ENCODE peak calls at places on chromosomes 7 and 10, in six cellular contexts. A, M, B, U, L and D are unnamed samples.

GRCh38 chr10:129523723-129524316 is 56.8 kb downstream of the MGMT start:
- DNase-seq in A (no peak), M (no peak), B (no peak), U (no peak), L (no peak), D (no peak)

GRCh38 chr7:159049266-159050025 is 95.2 kb downstream of the VIPR2 start:
- DNase-seq in A (peak; percentile 4), M (no peak), B (no peak), U (no peak), L (no peak), D (no peak)

GRCh38 chr7:21923663-21924062 is 22.0 kb downstream of the CDCA7L start:
- DNase-seq in A (no peak), M (no peak), B (no peak), U (no peak), L (peak; percentile 24), D (no peak)

GRCh38 chr7:154965014-154965413 is 37.9 kb downstream of the PAXIP1 start:
- DNase-seq in A (no peak), M (no peak), B (no peak), U (no peak), L (no peak), D (no peak)

GRCh38 chr7:128453836-128454804 is 1.6 kb upstream of the HILPDA start:
- DNase-seq in A (no peak), M (no peak), B (no peak), U (no peak), L (peak; percentile 87), D (peak; percentile 55)

GRCh38 chr7:151432658-151433521 is 7.1 kb downstream of the CRYGN start:
- DNase-seq in A (peak; percentile 71), M (peak; percentile 40), B (peak; percentile 83), U (no peak), L (no peak), D (no peak)

GRCh38 chr7:37160656-37161055 is 288.0 kb downstream of the ELMO1 start:
- DNase-seq in A (no peak), M (no peak), B (no peak), U (no peak), L (no peak), D (no peak)

GRCh38 chr7:22663319-22663718 is 63.7 kb upstream of the IL6 start:
- DNase-seq in A (no peak), M (no peak), B (no peak), U (peak; percentile 35), L (no peak), D (no peak)

GRCh38 chr7:151172273-151173141 is 5.0 kb upstream of the GBX1 start:
- DNase-seq in A (peak; percentile 83), M (peak; percentile 77), B (peak; percentile 83), U (peak; percentile 76), L (peak; percentile 88), D (no peak)

GRCh38 chr7:131747625-131748024 is 191.2 kb upstream of the PODXL start:
- DNase-seq in A (no peak), M (no peak), B (no peak), U (no peak), L (no peak), D (no peak)

GRCh38 chr7:66502230-66503035 is 126.2 kb upstream of the KCTD7 start:
- DNase-seq in A (no peak), M (no peak), B (no peak), U (no peak), L (no peak), D (no peak)

GRCh38 chr10:43137701-43137970 is 609 bp upstream of the CSGALNACT2 start:
- DNase-seq in A (peak; percentile 42), M (peak; percentile 28), B (peak; percentile 40), U (peak; percentile 53), L (peak; percentile 79), D (no peak)

GRCh38 chr10:60663850-60664249 is 114.4 kb upstream of the CDK1 start:
- DNase-seq in A (no peak), M (no peak), B (no peak), U (no peak), L (no peak), D (no peak)

GRCh38 chr7:2016761-2017482 is 215.8 kb downstream of the MAD1L1 start:
- DNase-seq in A (no peak), M (no peak), B (no peak), U (no peak), L (no peak), D (no peak)

GRCh38 chr10:124977648-124978375 is 35.9 kb downstream of the ZRANB1 start:
- DNase-seq in A (no peak), M (no peak), B (no peak), U (no peak), L (no peak), D (no peak)

GRCh38 chr10:97991875-97992274 is 38.5 kb downstream of the CRTAC1 start:
- DNase-seq in A (no peak), M (no peak), B (no peak), U (peak; percentile 22), L (peak; percentile 78), D (no peak)